ENCODE peak calls at places on chromosome 22, in seven cellular contexts. N is AG10803, Q is choroid plexus epithelial cell, T is AG09309, G is hepatocyte, H is breast epithelium, O is nephron progenitor cell. I is an unnamed sample.

GRCh38 chr22:29621761-29622526 is 18.5 kb downstream of the NF2 start:
- DNase-seq in O (no peak), T (peak; percentile 87), N (peak; percentile 97), Q (peak; percentile 92), G (peak; percentile 54), H (no peak), I (no peak)

GRCh38 chr22:29519996-29520395 is 33.6 kb downstream of the THOC5 start:
- DNase-seq in Q (no peak), T (no peak), N (no peak), O (no peak), G (no peak), H (no peak), I (no peak)

GRCh38 chr22:27173530-27173929 is 516.1 kb downstream of the MIAT start:
- DNase-seq in O (no peak), H (no peak), Q (no peak), T (no peak), G (no peak), N (no peak), I (no peak)

GRCh38 chr22:26214466-26214865 is 45.2 kb downstream of the SEZ6L start:
- DNase-seq in T (no peak), Q (no peak), N (no peak), O (no peak), G (no peak), H (no peak), I (no peak)

GRCh38 chr22:23984430-23984829 is 4.5 kb downstream of the GSTT2 start:
- DNase-seq in T (no peak), Q (peak; percentile 35), H (no peak), N (no peak), G (no peak), O (no peak), I (no peak)

GRCh38 chr22:22884010-22884887 is 3.4 kb upstream of the IGLL5 start:
- DNase-seq in T (no peak), O (peak; percentile 69), Q (peak; percentile 82), G (peak; percentile 82), N (peak; percentile 39), H (no peak), I (peak; percentile 57)

GRCh38 chr22:24325105-24325757 is 54.6 kb downstream of the SPECC1L start:
- DNase-seq in Q (peak; percentile 96), G (peak; percentile 68), H (no peak), T (peak; percentile 96), N (peak; percentile 99), O (no peak), I (no peak)

GRCh38 chr22:17847360-17848078 is 73.2 kb upstream of the BID start:
- DNase-seq in T (no peak), H (no peak), O (no peak), Q (no peak), G (no peak), N (no peak), I (no peak)

GRCh38 chr22:31253949-31254348 is 38.3 kb downstream of the PIK3IP1 start:
- DNase-seq in O (no peak), H (peak; percentile 88), T (no peak), G (peak; percentile 51), Q (no peak), N (no peak), I (no peak)

GRCh38 chr22:46929689-46930225 is 167.3 kb downstream of the TBC1D22A start:
- DNase-seq in T (no peak), G (no peak), Q (no peak), N (no peak), O (no peak), H (no peak), I (no peak)

GRCh38 chr22:29310065-29310862 is 3.8 kb downstream of the GAS2L1 start:
- DNase-seq in T (no peak), N (no peak), O (no peak), Q (no peak), H (no peak), G (no peak), I (no peak)

GRCh38 chr22:22201185-22201924 is 43.2 kb upstream of the VPREB1 start:
- DNase-seq in Q (peak; percentile 71), H (peak; percentile 34), T (no peak), O (no peak), N (no peak), G (no peak), I (no peak)

GRCh38 chr22:27748355-27749168 is 53.0 kb downstream of the MN1 start:
- DNase-seq in T (peak; percentile 16), G (peak; percentile 29), H (no peak), O (no peak), Q (peak; percentile 73), N (peak; percentile 87), I (no peak)

GRCh38 chr22:16777284-16777924 is 47.8 kb downstream of the XKR3 start:
- DNase-seq in H (no peak), T (no peak), O (no peak), G (no peak), N (no peak), Q (no peak), I (no peak)

GRCh38 chr22:20672082-20672424 is 101.9 kb upstream of the SERPIND1 start:
- DNase-seq in Q (no peak), N (no peak), H (no peak), T (no peak), O (no peak), G (no peak), I (no peak)

GRCh38 chr22:17817079-17817478 is 42.8 kb upstream of the BID start:
- DNase-seq in O (no peak), H (no peak), G (no peak), N (no peak), T (no peak), Q (no peak), I (no peak)

GRCh38 chr22:29704528-29705285 is 15.1 kb upstream of the CABP7 start:
- DNase-seq in N (peak; percentile 23), Q (peak; percentile 69), H (no peak), T (no peak), G (peak; percentile 56), O (no peak), I (no peak)

GRCh38 chr22:50081426-50082196 is 3.6 kb downstream of the MLC1 start:
- DNase-seq in G (no peak), N (no peak), T (no peak), Q (no peak), O (no peak), H (no peak), I (no peak)

GRCh38 chr22:48765595-48765994 is 1062.1 kb downstream of the BRD1 start:
- DNase-seq in T (no peak), O (no peak), N (no peak), G (no peak), H (peak; percentile 12), Q (no peak), I (no peak)

GRCh38 chr22:44918166-44918924 is 91.5 kb downstream of the PHF21B start:
- DNase-seq in T (no peak), O (no peak), N (no peak), H (peak; percentile 50), G (no peak), Q (no peak), I (no peak)

DNA sequence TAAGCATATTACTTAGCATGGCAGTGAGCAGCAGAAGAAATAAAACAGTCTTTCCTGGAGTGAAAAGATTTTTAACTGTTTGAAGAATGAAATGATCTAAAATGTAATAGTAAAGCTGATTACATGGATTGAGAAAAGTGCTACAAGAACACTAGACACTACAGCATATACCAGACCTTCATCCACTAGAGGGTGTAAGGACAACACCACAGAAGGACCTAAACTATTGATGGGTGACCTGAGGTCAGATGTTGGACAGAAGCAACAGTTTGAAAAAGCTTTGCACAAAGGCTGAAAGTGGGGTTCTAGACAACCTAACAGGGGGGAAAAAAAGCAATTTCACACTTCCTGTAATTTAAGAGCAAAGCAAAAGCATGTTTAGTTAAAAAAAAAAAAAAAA is 97.7 kb downstream of the RBFOX2 start:
- DNase-seq in N (peak; percentile 81), H (no peak), G (peak; percentile 68), T (peak; percentile 55), Q (peak; percentile 92), O (no peak), I (no peak)
- TF ChIP-seq CTCF in N (peak; percentile 86), H (peak; percentile 65), G (peak; percentile 68), T (peak; percentile 72), Q (peak; percentile 74), O (peak; percentile 53), I (peak; percentile 65)

GRCh38 chr22:37996515-37997246 is 12.3 kb upstream of the SOX10 start:
- DNase-seq in N (no peak), G (no peak), T (no peak), Q (no peak), O (no peak), H (no peak), I (no peak)
- TF ChIP-seq CTCF in N (no peak), G (no peak), T (no peak), Q (no peak), O (no peak), H (no peak), I (no peak)

DNA sequence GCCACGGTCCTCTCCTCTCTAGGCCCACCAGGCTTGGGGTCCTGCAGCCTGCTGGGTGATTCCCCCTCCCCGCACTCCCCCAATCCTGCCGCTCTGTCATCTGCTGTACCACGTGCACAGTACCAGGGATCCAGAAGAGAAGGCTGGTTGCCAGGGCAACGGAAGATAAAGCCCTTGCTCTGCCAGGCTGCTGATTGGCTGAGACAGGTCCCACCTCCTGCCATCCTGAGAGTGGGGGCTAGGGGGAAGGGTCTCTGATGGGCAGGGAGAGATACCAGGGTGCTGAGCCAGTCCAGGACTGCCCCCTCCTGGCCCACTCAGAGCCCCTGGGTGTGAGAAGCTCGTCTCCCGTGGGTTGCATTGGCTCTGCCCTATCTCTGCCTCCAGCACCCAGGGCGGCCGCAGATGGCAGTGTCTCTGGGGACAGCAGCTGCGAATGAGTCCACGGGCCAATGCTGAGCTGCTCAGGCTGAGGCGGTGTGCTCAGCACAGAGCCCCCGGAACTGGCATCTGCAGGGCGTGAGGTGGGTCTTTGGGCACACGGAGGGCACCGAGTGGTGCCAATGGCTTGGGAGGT is at the start of gene SMIM45:
- DNase-seq in O (no peak), H (no peak), N (no peak), T (no peak), Q (no peak), G (no peak), I (no peak)
- TF ChIP-seq CTCF in O (no peak), H (no peak), N (no peak), T (no peak), Q (no peak), G (no peak), I (no peak)

GRCh38 chr22:39928556-39929401 is 27.9 kb downstream of the GRAP2 start:
- DNase-seq in O (no peak), T (no peak), Q (no peak), H (no peak), N (no peak), G (no peak), I (no peak)

GRCh38 chr22:39926175-39927152 is 25.6 kb downstream of the GRAP2 start:
- DNase-seq in G (peak; percentile 28), H (no peak), Q (no peak), N (no peak), O (no peak), T (no peak), I (no peak)

GRCh38 chr22:39924286-39924685 is 23.4 kb downstream of the GRAP2 start:
- DNase-seq in N (no peak), H (no peak), O (no peak), T (no peak), Q (no peak), G (no peak), I (no peak)

GRCh38 chr22:39925273-39925672 is 24.4 kb downstream of the GRAP2 start:
- DNase-seq in H (no peak), G (no peak), Q (no peak), O (no peak), T (no peak), N (no peak), I (no peak)

DNA sequence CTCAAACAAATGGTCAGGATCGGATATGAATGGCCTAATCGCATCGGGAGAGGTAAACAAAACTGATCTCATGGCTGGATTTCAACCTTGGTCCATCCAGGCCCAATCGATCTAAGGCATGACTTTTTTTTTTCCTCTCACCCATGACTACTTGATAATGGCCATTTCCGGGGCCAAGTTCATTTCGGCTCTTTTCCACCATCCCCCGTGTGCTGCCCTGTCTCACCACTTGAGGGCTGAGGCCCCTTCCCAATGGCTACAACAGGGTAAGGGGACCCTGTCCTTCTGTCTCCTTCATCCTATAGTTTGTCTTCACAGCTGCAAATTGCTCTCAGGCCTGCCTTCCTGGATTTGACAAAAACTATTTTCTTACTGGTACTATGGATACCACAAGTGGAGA is 26.7 kb downstream of the GRAP2 start:
- DNase-seq in G (no peak), Q (no peak), T (no peak), H (no peak), O (no peak), N (no peak), I (no peak)
- TF ChIP-seq CTCF in G (no peak), Q (peak; percentile 18), T (no peak), H (no peak), O (peak; percentile 35), N (no peak), I (peak; percentile 52)

I was measured in progenitor cell of endocrine pancreas.